ENCODE peak calls at places on chromosomes 11 and 22, in ten cellular contexts. R is GM20000, I is A549, S is astrocyte of the spinal cord, P is fibroblast of mammary gland, N is psoas muscle, B is SK-N-SH, Z is Caco-2, G is Calu3, D is fibroblast of the aortic adventitia. W is an unnamed sample.

GRCh38 chr11:93870616-93871015 is 20.2 kb upstream of the VSTM5 start:
- DNase-seq in R (no peak), I (no peak), S (no peak), P (no peak), N (no peak), B (no peak), Z (no peak), G (no peak), D (no peak), W (no peak)

GRCh38 chr22:24429411-24430365 is 2.3 kb downstream of the ADORA2A start:
- DNase-seq in R (peak), I (no peak), S (peak), P (no peak), N (no peak), B (peak), Z (no peak), G (no peak), D (peak), W (peak)

GRCh38 chr22:47837703-47838102 is 1075.3 kb downstream of the TBC1D22A start:
- DNase-seq in R (no peak), I (peak), S (no peak), P (peak), N (no peak), B (peak), Z (peak), G (peak), D (peak), W (no peak)

GRCh38 chr22:27518583-27519437 is 282.7 kb downstream of the MN1 start:
- DNase-seq in R (no peak), I (no peak), S (no peak), P (no peak), N (no peak), B (peak), Z (no peak), G (no peak), D (peak), W (no peak)

GRCh38 chr11:74620537-74620936 is 28.2 kb downstream of the POLD3 start:
- DNase-seq in R (no peak), I (no peak), S (no peak), P (no peak), N (no peak), B (no peak), Z (no peak), G (no peak), D (peak), W (no peak)

GRCh38 chr11:65316311-65316978 is 1.8 kb downstream of the CDC42EP2 start:
- DNase-seq in R (no peak), I (peak), S (peak), P (peak), N (peak), B (no peak), Z (no peak), G (no peak), D (peak), W (no peak)

GRCh38 chr11:115266066-115266465 is 238.1 kb downstream of the CADM1 start:
- DNase-seq in R (no peak), I (no peak), S (no peak), P (no peak), N (no peak), B (no peak), Z (no peak), G (no peak), D (no peak), W (no peak)

GRCh38 chr11:120337133-120337895 is 1.1 kb downstream of the ARHGEF12 start:
- DNase-seq in R (no peak), I (no peak), S (no peak), P (peak), N (peak), B (peak), Z (peak), G (no peak), D (no peak), W (no peak)

GRCh38 chr11:63906585-63906984 is 10.4 kb downstream of the RCOR2 start:
- DNase-seq in R (peak), I (no peak), S (no peak), P (no peak), N (no peak), B (peak), Z (peak), G (peak), D (peak), W (no peak)

GRCh38 chr11:35682230-35683195 is 19.9 kb downstream of the TRIM44 start:
- DNase-seq in R (no peak), I (no peak), S (peak), P (peak), N (no peak), B (peak), Z (peak), G (peak), D (peak), W (no peak)

GRCh38 chr11:111582163-111582562 is 20.1 kb upstream of the SIK2 start:
- DNase-seq in R (no peak), I (no peak), S (no peak), P (no peak), N (no peak), B (no peak), Z (no peak), G (no peak), D (peak), W (no peak)

GRCh38 chr11:61120865-61121831 is 18.9 kb downstream of the CD5 start:
- DNase-seq in R (no peak), I (peak), S (peak), P (peak), N (no peak), B (peak), Z (no peak), G (no peak), D (peak), W (peak)

GRCh38 chr22:25061605-25062377 is 109.3 kb downstream of the KIAA1671 start:
- DNase-seq in R (no peak), I (no peak), S (no peak), P (no peak), N (no peak), B (no peak), Z (no peak), G (no peak), D (no peak), W (no peak)

GRCh38 chr11:15657264-15657663 is 542.5 kb downstream of the INSC start:
- DNase-seq in R (no peak), I (no peak), S (no peak), P (no peak), N (no peak), B (no peak), Z (no peak), G (no peak), D (no peak), W (no peak)

GRCh38 chr11:64341429-64341828 is 1.4 kb downstream of the CCDC88B start:
- DNase-seq in R (no peak), I (no peak), S (no peak), P (no peak), N (no peak), B (no peak), Z (no peak), G (no peak), D (no peak), W (no peak)

GRCh38 chr11:108871152-108871551 is 206.3 kb downstream of the DDX10 start:
- DNase-seq in R (peak), I (peak), S (peak), P (peak), N (no peak), B (peak), Z (peak), G (peak), D (peak), W (peak)

GRCh38 chr11:71548120-71548519 is at the start of gene KRTAP5-9:
- DNase-seq in R (no peak), I (no peak), S (no peak), P (no peak), N (no peak), B (no peak), Z (no peak), G (no peak), D (no peak), W (no peak)

GRCh38 chr11:35236667-35237003 is 97.7 kb downstream of the CD44 start:
- DNase-seq in R (no peak), I (no peak), S (peak), P (peak), N (no peak), B (no peak), Z (no peak), G (peak), D (no peak), W (no peak)

GRCh38 chr11:128039140-128040021 is 548.0 kb downstream of the ETS1 start:
- DNase-seq in R (no peak), I (no peak), S (peak), P (peak), N (peak), B (no peak), Z (no peak), G (peak), D (peak), W (no peak)

GRCh38 chr11:63445720-63446119 is 45.2 kb downstream of the PLAAT5 start:
- DNase-seq in R (no peak), I (no peak), S (peak), P (peak), N (no peak), B (no peak), Z (no peak), G (no peak), D (peak), W (no peak)

GRCh38 chr11:113574171-113574570 is 99.0 kb upstream of the DRD2 start:
- DNase-seq in R (no peak), I (no peak), S (no peak), P (no peak), N (no peak), B (no peak), Z (no peak), G (no peak), D (no peak), W (no peak)

GRCh38 chr11:33667819-33668467 is 32.7 kb downstream of the C11orf91 start:
- DNase-seq in R (no peak), I (no peak), S (no peak), P (no peak), N (no peak), B (no peak), Z (no peak), G (no peak), D (peak), W (no peak)

GRCh38 chr22:46803031-46803880 is 40.8 kb downstream of the TBC1D22A start:
- DNase-seq in R (peak), I (peak), S (no peak), P (peak), N (no peak), B (peak), Z (peak), G (peak), D (peak), W (peak)

GRCh38 chr11:64638017-64638664 is 47.1 kb downstream of the SLC22A12 start:
- DNase-seq in R (no peak), I (no peak), S (no peak), P (no peak), N (no peak), B (peak), Z (no peak), G (no peak), D (no peak), W (no peak)

GRCh38 chr11:121330614-121331435 is 38.3 kb downstream of the SC5D start:
- DNase-seq in R (no peak), I (no peak), S (no peak), P (no peak), N (no peak), B (no peak), Z (no peak), G (no peak), D (no peak), W (no peak)

GRCh38 chr22:36856792-36857135 is 4.0 kb upstream of the NCF4 start:
- DNase-seq in R (no peak), I (no peak), S (no peak), P (no peak), N (no peak), B (no peak), Z (no peak), G (no peak), D (no peak), W (no peak)

GRCh38 chr11:68641880-68642279 is 42.5 kb upstream of the GAL start:
- DNase-seq in R (no peak), I (no peak), S (no peak), P (no peak), N (no peak), B (peak), Z (no peak), G (no peak), D (no peak), W (no peak)

GRCh38 chr22:49161002-49161850 is 666.4 kb downstream of the BRD1 start:
- DNase-seq in R (no peak), I (no peak), S (no peak), P (no peak), N (no peak), B (no peak), Z (no peak), G (no peak), D (no peak), W (peak)
- TF ChIP-seq CTCF in R (no peak), I (no peak), S (no peak), P (no peak), N (no peak), B (no peak), Z (no peak), G (no peak), D (no peak), W (no peak)

GRCh38 chr11:66722745-66723651 is 6.0 kb downstream of the SPTBN2 start:
- DNase-seq in R (no peak), I (no peak), S (no peak), P (no peak), N (no peak), B (no peak), Z (no peak), G (no peak), D (no peak), W (no peak)
- TF ChIP-seq CTCF in R (no peak), I (no peak), S (no peak), P (no peak), N (no peak), B (no peak), Z (no peak), G (no peak), D (no peak), W (no peak)

GRCh38 chr11:17770917-17771316 is 36.3 kb downstream of the KCNC1 start:
- DNase-seq in R (no peak), I (no peak), S (no peak), P (peak), N (no peak), B (no peak), Z (no peak), G (no peak), D (peak), W (no peak)

GRCh38 chr11:17769218-17769617 is 34.6 kb downstream of the KCNC1 start:
- DNase-seq in R (no peak), I (no peak), S (no peak), P (no peak), N (no peak), B (no peak), Z (no peak), G (no peak), D (no peak), W (no peak)

GRCh38 chr11:17768547-17768946 is 34.0 kb downstream of the KCNC1 start:
- DNase-seq in R (no peak), I (no peak), S (no peak), P (no peak), N (no peak), B (no peak), Z (no peak), G (no peak), D (no peak), W (no peak)

GRCh38 chr11:17771415-17771814 is 36.8 kb downstream of the KCNC1 start:
- DNase-seq in R (no peak), I (no peak), S (no peak), P (no peak), N (no peak), B (no peak), Z (no peak), G (no peak), D (no peak), W (no peak)

GRCh38 chr11:17770048-17770652 is 35.6 kb downstream of the KCNC1 start:
- DNase-seq in R (no peak), I (peak), S (no peak), P (no peak), N (no peak), B (peak), Z (peak), G (peak), D (no peak), W (no peak)
- TF ChIP-seq CTCF in R (no peak), I (no peak), S (no peak), P (peak), N (peak), B (peak), Z (peak), G (no peak), D (no peak), W (no peak)

GRCh38 chr22:21674611-21675010 is 8.8 kb downstream of the PPIL2 start:
- DNase-seq in R (no peak), I (no peak), S (no peak), P (no peak), N (no peak), B (no peak), Z (no peak), G (no peak), D (no peak), W (no peak)

GRCh38 chr22:21669026-21669425 is 3.2 kb downstream of the PPIL2 start:
- DNase-seq in R (no peak), I (no peak), S (no peak), P (no peak), N (no peak), B (no peak), Z (no peak), G (no peak), D (no peak), W (no peak)

GRCh38 chr22:21672107-21672629 is 6.4 kb downstream of the PPIL2 start:
- DNase-seq in R (peak), I (no peak), S (no peak), P (no peak), N (no peak), B (no peak), Z (no peak), G (no peak), D (no peak), W (no peak)

GRCh38 chr22:21677606-21678443 is 12.0 kb downstream of the PPIL2 start:
- DNase-seq in R (no peak), I (no peak), S (no peak), P (no peak), N (no peak), B (no peak), Z (no peak), G (no peak), D (no peak), W (no peak)

DNA sequence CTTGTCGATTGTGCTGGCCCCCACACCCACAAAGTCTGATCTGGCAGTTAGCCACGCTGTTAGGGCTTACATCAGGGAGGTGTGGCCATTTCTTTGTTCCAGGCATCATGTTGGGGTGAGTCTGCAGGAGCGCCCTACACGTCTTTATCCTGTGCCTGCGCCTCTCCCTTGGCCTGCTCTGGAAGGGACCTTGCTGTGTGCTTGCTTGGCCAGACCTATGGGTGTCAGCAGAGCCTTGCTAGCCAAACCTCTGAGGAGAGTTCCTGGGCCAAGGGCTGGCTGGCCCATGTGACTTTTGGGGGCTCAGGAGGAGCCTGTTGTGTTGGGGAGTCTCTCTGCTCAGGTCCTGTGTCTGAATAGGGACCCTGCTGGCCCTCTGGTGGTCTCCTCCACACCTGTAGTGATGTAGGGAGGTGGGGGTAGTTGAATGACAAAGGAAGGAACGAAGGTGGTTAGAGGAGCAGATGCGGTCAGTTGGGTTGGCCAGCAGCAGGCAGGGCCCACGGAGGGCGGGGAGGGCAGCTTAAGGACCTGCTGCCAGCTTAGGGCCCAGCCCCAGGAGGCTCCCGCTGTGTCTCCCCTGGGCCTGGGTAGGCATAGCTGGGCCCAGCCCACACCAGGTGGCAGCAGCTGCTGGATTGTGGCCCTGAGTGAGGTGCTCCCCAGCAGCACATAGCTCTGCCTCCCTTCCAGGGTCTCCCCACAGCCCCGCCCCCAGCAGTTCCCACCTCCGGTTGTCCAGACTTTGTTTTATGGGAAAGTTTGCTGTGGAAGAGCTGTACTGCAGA is 7.9 kb downstream of the PPIL2 start:
- DNase-seq in R (no peak), I (no peak), S (no peak), P (no peak), N (no peak), B (no peak), Z (no peak), G (no peak), D (no peak), W (no peak)
- TF ChIP-seq CTCF in R (no peak), I (no peak), S (no peak), P (no peak), N (no peak), B (no peak), Z (no peak), G (no peak), D (no peak), W (no peak)

DNA sequence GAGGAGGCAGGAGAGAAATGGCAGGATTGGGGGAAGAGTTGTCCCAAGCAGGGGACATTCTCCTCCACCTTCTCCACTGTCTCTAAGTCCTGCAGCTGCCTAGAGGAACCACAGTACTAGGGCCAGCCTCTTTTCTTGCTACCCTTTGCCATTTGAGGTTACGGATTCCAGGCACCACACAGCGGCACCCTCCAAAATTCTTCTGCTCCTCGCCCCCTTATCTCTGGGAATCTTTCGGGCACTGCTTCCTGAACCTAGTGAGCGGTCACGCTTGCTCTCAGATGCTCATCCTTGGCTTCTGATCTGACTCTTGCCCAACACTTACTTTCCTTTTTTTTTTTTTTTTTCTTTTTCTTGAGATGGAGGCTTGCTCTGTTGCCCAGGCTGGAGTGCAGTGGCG is 26.6 kb upstream of the XBP1 start:
- DNase-seq in R (no peak), I (no peak), S (no peak), P (no peak), N (no peak), B (no peak), Z (no peak), G (no peak), D (no peak), W (no peak)
- TF ChIP-seq CTCF in R (no peak), I (no peak), S (no peak), P (no peak), N (no peak), B (no peak), Z (no peak), G (no peak), D (no peak), W (no peak)

DNA sequence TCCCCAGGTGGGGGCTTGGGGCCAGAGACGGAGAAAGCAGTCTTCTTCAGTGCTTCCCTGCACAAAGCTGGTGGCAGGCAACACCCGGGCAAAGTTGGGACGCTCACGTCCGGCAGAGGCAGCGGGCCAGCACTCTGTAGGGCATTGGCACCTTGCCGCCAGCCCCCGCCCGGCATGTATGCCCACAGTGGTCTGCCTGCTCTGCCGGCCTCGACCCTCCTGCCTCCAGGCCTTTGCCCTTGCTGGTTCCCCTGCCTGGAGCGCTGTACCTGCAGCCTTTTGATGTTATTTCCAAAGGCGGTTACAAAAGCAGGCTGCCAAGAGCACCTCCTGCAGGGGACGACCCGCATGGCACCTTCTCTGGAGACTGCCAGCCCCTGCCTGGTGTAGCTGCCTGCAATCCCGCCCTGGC is 56.5 kb upstream of the SHISAL1 start:
- DNase-seq in R (no peak), I (no peak), S (no peak), P (no peak), N (no peak), B (no peak), Z (peak), G (no peak), D (no peak), W (no peak)
- TF ChIP-seq CTCF in R (no peak), I (no peak), S (peak), P (no peak), N (no peak), B (peak), Z (peak), G (no peak), D (no peak), W (no peak)

W was measured in GM13976.